ENCODE peak calls at places on chromosomes 11 and 22, in five cellular contexts. R, C, N, Q and W are unnamed samples.

GRCh38 chr22:46547883-46548244 is 10.4 kb upstream of the CELSR1 start:
- DNase-seq in R (peak; percentile 53), C (no peak), N (no peak), Q (peak; percentile 92), W (no peak)

GRCh38 chr11:72013765-72014711 is 15.3 kb downstream of the IL18BP start:
- DNase-seq in R (no peak), C (no peak), N (no peak), Q (no peak), W (no peak)

GRCh38 chr11:132988381-132988780 is 543.9 kb downstream of the OPCML start:
- DNase-seq in R (no peak), C (no peak), N (no peak), Q (no peak), W (no peak)

GRCh38 chr22:27554106-27554814 is 247.3 kb downstream of the MN1 start:
- DNase-seq in R (no peak), C (no peak), N (no peak), Q (peak; percentile 20), W (no peak)

GRCh38 chr22:46674367-46674781 is 54.2 kb downstream of the GRAMD4 start:
- DNase-seq in R (no peak), C (peak; percentile 86), N (no peak), Q (no peak), W (no peak)

GRCh38 chr11:130000552-130001176 is 2.0 kb downstream of the PRDM10 start:
- DNase-seq in R (no peak), C (no peak), N (no peak), Q (no peak), W (no peak)

GRCh38 chr22:36737776-36738175 is 34.2 kb upstream of the CACNG2 start:
- DNase-seq in R (no peak), C (no peak), N (no peak), Q (no peak), W (no peak)

GRCh38 chr11:133362921-133363320 is 169.4 kb downstream of the OPCML start:
- DNase-seq in R (no peak), C (no peak), N (no peak), Q (no peak), W (no peak)

GRCh38 chr11:71581826-71582225 is 849 bp downstream of the KRTAP5-11 start:
- DNase-seq in R (no peak), C (no peak), N (no peak), Q (no peak), W (no peak)

GRCh38 chr22:30557243-30557642 is 10.7 kb upstream of the SEC14L6 start:
- DNase-seq in R (no peak), C (no peak), N (no peak), Q (no peak), W (no peak)
- TF ChIP-seq CTCF in R (no peak), C (no peak), N (no peak), Q (no peak), W (no peak)

DNA sequence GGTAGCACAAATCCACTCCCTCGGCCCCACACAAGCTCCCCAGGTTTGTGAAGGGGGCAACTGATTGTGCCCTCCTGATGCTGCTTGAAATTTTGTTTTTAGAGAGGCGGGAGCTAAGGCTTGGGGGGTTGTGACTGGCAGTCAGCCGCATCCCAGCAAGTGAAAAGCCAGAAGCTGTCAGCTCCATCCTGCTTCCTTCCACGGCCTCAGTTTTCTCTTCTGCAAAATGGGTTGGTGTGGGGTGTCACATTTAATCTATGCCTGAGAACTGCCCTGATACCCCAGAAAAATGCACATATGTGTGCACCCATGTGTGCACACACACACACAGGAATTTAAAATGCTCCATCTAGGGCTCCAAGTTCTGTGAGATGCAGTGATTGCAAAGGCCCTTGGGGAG is 358.6 kb downstream of the TENM4 start:
- DNase-seq in R (no peak), C (no peak), N (no peak), Q (no peak), W (no peak)
- H3K27ac ChIP-seq in R (no peak overlapping the region), C (no peak overlapping the region), N (peak overlapping the region; percentile 63), Q (no peak overlapping the region), W (no peak overlapping the region)

GRCh38 chr11:68646832-68647231 is 37.5 kb upstream of the GAL start:
- DNase-seq in R (no peak), C (no peak), N (no peak), Q (no peak), W (no peak)

GRCh38 chr11:68641880-68642279 is 42.5 kb upstream of the GAL start:
- DNase-seq in R (no peak), C (no peak), N (no peak), Q (no peak), W (no peak)

DNA sequence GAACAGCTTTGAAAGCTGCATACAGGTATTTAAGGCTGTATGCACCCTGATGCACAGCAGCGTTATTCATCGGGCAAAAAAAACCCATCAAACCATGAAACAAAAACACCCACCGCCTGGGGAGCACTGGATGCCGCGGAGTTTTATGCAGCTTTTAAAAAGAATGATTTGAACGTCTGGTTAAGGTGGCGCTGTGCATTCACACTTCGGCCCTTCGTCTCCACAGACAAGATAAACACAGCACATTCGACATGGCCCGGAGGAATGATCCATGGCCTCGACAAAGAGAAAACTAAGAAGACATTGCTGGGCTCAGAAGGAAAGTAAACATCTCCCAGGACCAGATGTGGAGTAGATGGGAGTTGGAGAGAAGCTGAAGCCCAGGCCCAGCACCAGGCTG is 40.8 kb upstream of the GAL start:
- DNase-seq in R (no peak), C (no peak), N (peak; percentile 54), Q (peak; percentile 21), W (no peak)
- TF ChIP-seq CTCF in R (no peak), C (no peak), N (peak; percentile 43), Q (peak; percentile 22), W (no peak)

DNA sequence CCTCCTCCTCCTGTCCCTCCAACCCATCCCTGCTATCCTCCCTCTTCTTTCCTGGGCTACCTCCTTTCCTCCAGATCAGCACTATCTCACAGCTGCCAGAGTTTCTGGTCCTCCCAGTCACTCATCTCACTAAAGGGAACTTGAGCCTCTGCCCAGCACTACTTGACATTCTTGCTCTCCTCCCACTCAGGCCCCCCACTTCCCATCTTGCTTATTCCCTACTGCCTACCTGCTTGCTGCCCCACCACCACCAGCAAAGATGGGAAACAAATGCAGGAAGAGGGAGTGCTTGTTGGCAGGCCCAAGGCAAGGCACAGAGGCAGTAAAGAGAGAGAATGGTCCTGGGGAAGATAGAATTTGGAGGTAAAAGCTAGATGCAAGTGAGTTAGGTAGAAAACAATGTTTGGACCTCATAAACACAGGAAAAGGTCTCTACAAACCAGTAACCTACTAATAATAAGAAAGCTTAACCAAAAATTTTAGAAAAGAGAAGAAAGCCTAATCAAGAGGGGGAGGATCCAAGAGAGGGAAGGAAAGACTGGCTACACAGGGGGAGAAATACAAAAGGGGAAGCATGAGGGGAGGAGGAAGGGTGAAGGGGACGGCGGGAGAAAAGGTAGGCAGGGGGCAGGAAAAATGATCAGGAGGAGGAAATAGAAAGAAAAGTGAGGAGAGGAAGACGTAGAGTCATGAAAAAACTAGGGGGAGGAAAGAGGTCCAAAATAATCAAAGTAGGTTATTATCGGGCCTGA is 63.6 kb downstream of the PAK1 start:
- DNase-seq in R (no peak), C (no peak), N (no peak), Q (no peak), W (no peak)
- H3K27ac ChIP-seq in R (peak overlapping the region; percentile 9), C (no peak overlapping the region), N (no peak overlapping the region), Q (no peak overlapping the region), W (no peak overlapping the region)